ENCODE peak calls at places on chromosome 22, in ten cellular contexts. W, R, H, T, K, U, S, B, L and Q are unnamed samples.

GRCh38 chr22:19814428-19814827 is 40.2 kb downstream of the GNB1L start:
- DNase-seq in W (no peak), R (no peak), H (no peak), T (no peak), K (no peak), U (peak), S (no peak), B (no peak), L (no peak), Q (no peak)

GRCh38 chr22:31329029-31329428 is 17.1 kb downstream of the PATZ1 start:
- DNase-seq in W (no peak), R (no peak), H (no peak), T (peak), K (no peak), U (no peak), S (no peak), B (no peak), L (no peak), Q (peak)

GRCh38 chr22:19579880-19580279 is 55.7 kb upstream of the CLDN5 start:
- DNase-seq in W (no peak), R (peak), H (peak), T (no peak), K (no peak), U (peak), S (no peak), B (no peak), L (no peak), Q (no peak)

GRCh38 chr22:27512283-27512761 is 289.2 kb downstream of the MN1 start:
- DNase-seq in W (no peak), R (no peak), H (no peak), T (peak), K (no peak), U (no peak), S (peak), B (no peak), L (peak), Q (peak)

GRCh38 chr22:19109198-19110063 is 12.8 kb downstream of the DGCR2 start:
- DNase-seq in W (peak), R (no peak), H (peak), T (peak), K (no peak), U (no peak), S (no peak), B (peak), L (no peak), Q (no peak)

GRCh38 chr22:41296826-41297667 is 4.3 kb upstream of the ZC3H7B start:
- DNase-seq in W (no peak), R (no peak), H (no peak), T (no peak), K (no peak), U (no peak), S (no peak), B (no peak), L (no peak), Q (no peak)

GRCh38 chr22:39808087-39808486 is 85.5 kb downstream of the ENTHD1 start:
- DNase-seq in W (no peak), R (peak), H (peak), T (peak), K (no peak), U (no peak), S (no peak), B (peak), L (no peak), Q (peak)

GRCh38 chr22:43777204-43777671 is 34.9 kb downstream of the EFCAB6 start:
- DNase-seq in W (no peak), R (no peak), H (no peak), T (peak), K (no peak), U (no peak), S (peak), B (no peak), L (no peak), Q (peak)

GRCh38 chr22:47381240-47381639 is 618.8 kb downstream of the TBC1D22A start:
- DNase-seq in W (no peak), R (no peak), H (no peak), T (no peak), K (no peak), U (no peak), S (no peak), B (no peak), L (no peak), Q (no peak)

GRCh38 chr22:38304526-38304925 is 12.7 kb downstream of the CSNK1E start:
- DNase-seq in W (no peak), R (no peak), H (no peak), T (no peak), K (no peak), U (no peak), S (no peak), B (no peak), L (no peak), Q (no peak)

GRCh38 chr22:30806391-30806861 is 111.8 kb downstream of the OSBP2 start:
- DNase-seq in W (no peak), R (no peak), H (no peak), T (peak), K (no peak), U (no peak), S (no peak), B (no peak), L (no peak), Q (peak)

GRCh38 chr22:30140414-30140813 is 60.1 kb downstream of the HORMAD2 start:
- DNase-seq in W (no peak), R (no peak), H (no peak), T (no peak), K (no peak), U (no peak), S (no peak), B (no peak), L (no peak), Q (no peak)

GRCh38 chr22:35219012-35219411 is 38.3 kb upstream of the HMGXB4 start:
- DNase-seq in W (no peak), R (no peak), H (no peak), T (peak), K (no peak), U (no peak), S (peak), B (no peak), L (no peak), Q (peak)

GRCh38 chr22:18078329-18079041 is 695 bp downstream of the PEX26 start:
- DNase-seq in W (peak), R (peak), H (peak), T (peak), K (no peak), U (peak), S (no peak), B (peak), L (no peak), Q (peak)

GRCh38 chr22:38832005-38832978 is 11.5 kb downstream of the NPTXR start:
- DNase-seq in W (no peak), R (no peak), H (no peak), T (no peak), K (no peak), U (no peak), S (no peak), B (no peak), L (no peak), Q (no peak)

GRCh38 chr22:45285431-45286058 is 796 bp downstream of the UPK3A start:
- DNase-seq in W (no peak), R (no peak), H (no peak), T (no peak), K (no peak), U (no peak), S (no peak), B (no peak), L (no peak), Q (no peak)

GRCh38 chr22:39524089-39524752 is 3.9 kb downstream of the ATF4 start:
- DNase-seq in W (no peak), R (no peak), H (no peak), T (no peak), K (no peak), U (peak), S (no peak), B (no peak), L (no peak), Q (no peak)

GRCh38 chr22:49307870-49308269 is 519.8 kb downstream of the BRD1 start:
- DNase-seq in W (no peak), R (no peak), H (no peak), T (no peak), K (peak), U (peak), S (no peak), B (no peak), L (no peak), Q (no peak)

GRCh38 chr22:49853981-49854791 is 542 bp downstream of the ZBED4 start:
- DNase-seq in W (no peak), R (no peak), H (peak), T (peak), K (no peak), U (peak), S (no peak), B (no peak), L (no peak), Q (peak)

GRCh38 chr22:23289851-23290724 is 109.8 kb downstream of the BCR start:
- DNase-seq in W (peak), R (peak), H (peak), T (peak), K (no peak), U (peak), S (no peak), B (peak), L (no peak), Q (peak)

GRCh38 chr22:20463324-20464095 is 25.9 kb upstream of the SCARF2 start:
- DNase-seq in W (no peak), R (no peak), H (peak), T (no peak), K (no peak), U (peak), S (no peak), B (no peak), L (no peak), Q (peak)

GRCh38 chr22:45717787-45718186 is 46.2 kb downstream of the ATXN10 start:
- DNase-seq in W (no peak), R (no peak), H (no peak), T (peak), K (no peak), U (no peak), S (peak), B (no peak), L (no peak), Q (peak)

GRCh38 chr22:23233084-23233501 is 52.8 kb downstream of the BCR start:
- DNase-seq in W (no peak), R (no peak), H (no peak), T (no peak), K (no peak), U (no peak), S (no peak), B (no peak), L (no peak), Q (no peak)

GRCh38 chr22:50027639-50028537 is 15.3 kb upstream of the IL17REL start:
- DNase-seq in W (peak), R (no peak), H (peak), T (peak), K (peak), U (peak), S (no peak), B (no peak), L (no peak), Q (peak)